ENCODE peak calls at places on chromosomes 3 and 15, in five cellular contexts. Q is stimulated activated CD4-positive, alpha-beta T cell treated with anti-CD3 and anti-CD28 coated beads, Interleukin-4, amount 100 ng/mL, for 24 hours; V is HFFc6; N is foreskin fibroblast; F is bronchial epithelial cell. G is an unnamed sample.

GRCh38 chr15:84398763-84399701 is 163.5 kb downstream of the GOLGA6L4 start:
- DNase-seq in N (no peak), F (no peak), V (no peak), Q (no peak), G (no peak)

GRCh38 chr3:150213577-150213976 is 194.5 kb upstream of the TSC22D2 start:
- DNase-seq in F (peak), Q (no peak), V (no peak), N (no peak), G (no peak)

GRCh38 chr3:114103181-114103580 is 46.6 kb downstream of the QTRT2 start:
- DNase-seq in Q (no peak), F (no peak), V (no peak), N (no peak), G (no peak)

GRCh38 chr3:137845161-137845560 is 81.0 kb downstream of the SOX14 start:
- DNase-seq in V (no peak), Q (no peak), F (no peak), N (no peak), G (no peak)

GRCh38 chr3:185400866-185401265 is 37.9 kb downstream of the MAP3K13 start:
- DNase-seq in Q (no peak), V (no peak), N (no peak), F (peak), G (no peak)

GRCh38 chr3:30448946-30449686 is 157.3 kb upstream of the TGFBR2 start:
- DNase-seq in Q (no peak), F (no peak), N (peak), V (no peak), G (no peak)

GRCh38 chr3:144018776-144019175 is 47.2 kb downstream of the DIPK2A start:
- DNase-seq in Q (no peak), N (peak), V (peak), F (peak), G (no peak)

GRCh38 chr15:58447244-58448010 is 15.6 kb downstream of the LIPC start:
- DNase-seq in F (peak), Q (no peak), V (no peak), N (peak), G (no peak)

GRCh38 chr3:151226088-151226563 is 23.1 kb upstream of the GPR171 start:
- DNase-seq in V (peak), Q (no peak), F (peak), N (peak), G (peak)

GRCh38 chr3:152458023-152458724 is 189.4 kb downstream of the MBNL1 start:
- DNase-seq in Q (no peak), F (no peak), V (no peak), N (no peak), G (no peak)

GRCh38 chr3:129688310-129688895 is 81.9 kb upstream of the PLXND1 start:
- DNase-seq in Q (no peak), N (peak), F (no peak), V (no peak), G (no peak)

GRCh38 chr3:148796799-148797198 is 30.8 kb upstream of the CPB1 start:
- DNase-seq in N (no peak), Q (no peak), V (no peak), F (peak), G (no peak)

GRCh38 chr3:198027045-198027798 is 67.2 kb downstream of the LMLN start:
- DNase-seq in N (no peak), Q (no peak), F (no peak), V (no peak), G (no peak)

GRCh38 chr15:40069178-40070165 is 30.5 kb upstream of the SRP14 start:
- DNase-seq in F (no peak), V (no peak), N (peak), Q (no peak), G (no peak)

GRCh38 chr3:136667081-136667480 is 85.1 kb downstream of the STAG1 start:
- DNase-seq in F (peak), Q (no peak), N (peak), V (no peak), G (no peak)

GRCh38 chr3:21938267-21938681 is 187.3 kb upstream of the ZNF385D start:
- DNase-seq in V (no peak), Q (no peak), F (no peak), N (no peak), G (no peak)

GRCh38 chr3:42984701-42985100 is 5.6 kb downstream of the GASK1A start:
- DNase-seq in F (no peak), V (no peak), N (no peak), Q (no peak), G (no peak)

GRCh38 chr3:135641771-135642170 is 323.8 kb upstream of the PPP2R3A start:
- DNase-seq in N (no peak), V (no peak), Q (no peak), F (no peak), G (no peak)

GRCh38 chr3:124529826-124530571 is 200.3 kb upstream of the UMPS start:
- DNase-seq in F (peak), Q (no peak), N (no peak), V (no peak), G (no peak)

GRCh38 chr3:58560771-58561311 is 16.4 kb downstream of the FAM107A start:
- DNase-seq in V (peak), N (peak), Q (no peak), F (peak), G (no peak)

GRCh38 chr15:51004103-51004536 is 90.6 kb downstream of the TNFAIP8L3 start:
- DNase-seq in N (peak), V (peak), F (peak), Q (no peak), G (no peak)

GRCh38 chr3:34140606-34141005 is 342.2 kb downstream of the PDCD6IP start:
- DNase-seq in Q (no peak), F (peak), N (peak), V (no peak), G (no peak)

GRCh38 chr15:26945046-26945445 is 25.9 kb upstream of the GABRG3 start:
- DNase-seq in N (no peak), F (no peak), Q (no peak), V (no peak), G (no peak)

GRCh38 chr15:90988249-90988648 is 6.1 kb downstream of the PRC1 start:
- DNase-seq in F (no peak), N (no peak), Q (no peak), V (no peak), G (no peak)

GRCh38 chr3:195151866-195152526 is 119.0 kb downstream of the XXYLT1 start:
- DNase-seq in F (peak), V (peak), N (peak), Q (no peak), G (no peak)

GRCh38 chr15:32898991-32899613 is 181.3 kb downstream of the GREM1 start:
- DNase-seq in V (no peak), Q (no peak), N (no peak), F (no peak), G (no peak)

GRCh38 chr3:23992051-23992628 is 47.1 kb downstream of the NR1D2 start:
- DNase-seq in V (peak), N (peak), F (peak), Q (no peak), G (no peak)

GRCh38 chr3:93904568-93904967 is 69.1 kb downstream of the PROS1 start:
- DNase-seq in F (peak), N (no peak), V (no peak), Q (no peak), G (no peak)

GRCh38 chr15:82680200-82681102 is 29.2 kb downstream of the AP3B2 start:
- DNase-seq in Q (peak), N (no peak), V (no peak), F (peak), G (peak)

GRCh38 chr15:67915374-67916050 is 75.7 kb upstream of the RNU6-1 start:
- DNase-seq in V (no peak), N (peak), F (no peak), Q (no peak), G (no peak)

GRCh38 chr3:38276081-38276916 is 5.8 kb upstream of the SLC22A14 start:
- DNase-seq in N (no peak), F (no peak), V (no peak), Q (no peak), G (no peak)

GRCh38 chr3:26535151-26535550 is 87.4 kb upstream of the LRRC3B start:
- DNase-seq in F (no peak), Q (no peak), N (no peak), V (no peak), G (no peak)

GRCh38 chr15:39804026-39804425 is 21.4 kb upstream of the FSIP1 start:
- DNase-seq in V (no peak), N (peak), Q (no peak), F (peak), G (no peak)

G was measured in activated CD4-positive, alpha-beta memory T cell treated with anti-CD3 and anti-CD28 coated beads for 36 hours.